ENCODE peak calls at places on chromosome 2, in eight cellular contexts. One of them, this sample, is unnamed.

GRCh38 chr2:173652311-173652710 is 297.6 kb downstream of the CDCA7 start:
- DNase-seq in astrocyte: peak
- DNase-seq in HCT116: peak
- DNase-seq in CD8-positive, alpha-beta T cell: no peak
- DNase-seq in kidney: no peak
- DNase-seq in body of pancreas: no peak
- DNase-seq in adrenal gland: no peak
- DNase-seq in heart left ventricle: no peak
- DNase-seq in this sample: peak

GRCh38 chr2:129267559-129267958 is 711.9 kb upstream of the RAB6C start:
- DNase-seq in adrenal gland: no peak
- DNase-seq in astrocyte: no peak
- DNase-seq in kidney: no peak
- DNase-seq in heart left ventricle: no peak
- DNase-seq in HCT116: no peak
- DNase-seq in CD8-positive, alpha-beta T cell: no peak
- DNase-seq in body of pancreas: no peak
- DNase-seq in this sample: no peak

GRCh38 chr2:128451636-128452411 is 133.2 kb upstream of the HS6ST1 start:
- DNase-seq in heart left ventricle: no peak
- DNase-seq in CD8-positive, alpha-beta T cell: peak
- DNase-seq in kidney: no peak
- DNase-seq in HCT116: no peak
- DNase-seq in astrocyte: no peak
- DNase-seq in body of pancreas: no peak
- DNase-seq in adrenal gland: no peak
- DNase-seq in this sample: no peak

GRCh38 chr2:99821572-99822369 is 320.6 kb downstream of the AFF3 start:
- DNase-seq in adrenal gland: no peak
- DNase-seq in heart left ventricle: no peak
- DNase-seq in body of pancreas: no peak
- DNase-seq in CD8-positive, alpha-beta T cell: no peak
- DNase-seq in HCT116: no peak
- DNase-seq in kidney: no peak
- DNase-seq in astrocyte: peak
- DNase-seq in this sample: peak

GRCh38 chr2:215899111-215900074 is 114.0 kb downstream of the MREG start:
- DNase-seq in body of pancreas: no peak
- DNase-seq in heart left ventricle: no peak
- DNase-seq in HCT116: no peak
- DNase-seq in CD8-positive, alpha-beta T cell: no peak
- DNase-seq in adrenal gland: no peak
- DNase-seq in kidney: no peak
- DNase-seq in astrocyte: peak
- DNase-seq in this sample: no peak

GRCh38 chr2:234594715-234595114 is 97.8 kb upstream of the ARL4C start:
- DNase-seq in adrenal gland: no peak
- DNase-seq in heart left ventricle: no peak
- DNase-seq in astrocyte: no peak
- DNase-seq in CD8-positive, alpha-beta T cell: peak
- DNase-seq in HCT116: no peak
- DNase-seq in body of pancreas: no peak
- DNase-seq in kidney: no peak
- DNase-seq in this sample: no peak

GRCh38 chr2:74877781-74878433 is 44.0 kb downstream of the HK2 start:
- DNase-seq in heart left ventricle: no peak
- DNase-seq in kidney: no peak
- DNase-seq in CD8-positive, alpha-beta T cell: no peak
- DNase-seq in astrocyte: no peak
- DNase-seq in HCT116: no peak
- DNase-seq in body of pancreas: no peak
- DNase-seq in adrenal gland: no peak
- DNase-seq in this sample: no peak

GRCh38 chr2:42998721-42999120 is 206.3 kb upstream of the HAAO start:
- DNase-seq in heart left ventricle: no peak
- DNase-seq in astrocyte: no peak
- DNase-seq in kidney: no peak
- DNase-seq in CD8-positive, alpha-beta T cell: no peak
- DNase-seq in HCT116: no peak
- DNase-seq in body of pancreas: no peak
- DNase-seq in adrenal gland: no peak
- DNase-seq in this sample: no peak

GRCh38 chr2:138831154-138831553 is 51.0 kb upstream of the NXPH2 start:
- DNase-seq in astrocyte: no peak
- DNase-seq in HCT116: no peak
- DNase-seq in kidney: no peak
- DNase-seq in CD8-positive, alpha-beta T cell: no peak
- DNase-seq in body of pancreas: no peak
- DNase-seq in adrenal gland: no peak
- DNase-seq in heart left ventricle: no peak
- DNase-seq in this sample: no peak

GRCh38 chr2:36358317-36358659 is 2.7 kb downstream of the CRIM1 start:
- DNase-seq in adrenal gland: no peak
- DNase-seq in HCT116: no peak
- DNase-seq in CD8-positive, alpha-beta T cell: no peak
- DNase-seq in body of pancreas: no peak
- DNase-seq in astrocyte: peak
- DNase-seq in kidney: no peak
- DNase-seq in heart left ventricle: no peak
- DNase-seq in this sample: peak
- H3K4me3 ChIP-seq in adrenal gland: peak
- H3K4me3 ChIP-seq in HCT116: peak
- H3K4me3 ChIP-seq in CD8-positive, alpha-beta T cell: no peak
- H3K4me3 ChIP-seq in body of pancreas: no peak
- H3K4me3 ChIP-seq in astrocyte: peak
- H3K4me3 ChIP-seq in kidney: peak
- H3K4me3 ChIP-seq in heart left ventricle: peak
- H3K4me3 ChIP-seq in this sample: peak

DNA sequence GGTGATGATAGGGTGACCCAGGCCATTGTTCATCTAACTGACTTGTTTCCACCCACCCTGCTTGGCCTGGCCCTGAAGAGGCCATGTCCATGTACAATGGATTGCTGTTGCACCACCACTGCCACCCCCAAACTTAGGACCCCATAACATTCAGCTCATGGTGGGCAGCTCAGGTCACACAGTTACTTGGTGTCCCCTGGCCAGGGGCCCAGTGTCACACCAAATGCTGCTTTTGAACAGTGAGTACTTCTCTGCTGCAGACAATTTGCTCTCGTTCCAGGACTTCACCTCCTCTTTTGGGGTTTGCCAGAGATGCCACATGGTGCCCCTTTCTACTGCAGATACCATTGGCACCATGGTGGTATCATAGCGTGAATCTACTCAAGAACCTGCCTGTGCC is 11.7 kb downstream of the MAB21L4 start:
- DNase-seq in adrenal gland: no peak
- DNase-seq in CD8-positive, alpha-beta T cell: no peak
- DNase-seq in kidney: no peak
- DNase-seq in HCT116: no peak
- DNase-seq in heart left ventricle: no peak
- DNase-seq in body of pancreas: no peak
- DNase-seq in astrocyte: no peak
- DNase-seq in this sample: no peak
- TF ChIP-seq CTCF in adrenal gland: no peak
- TF ChIP-seq CTCF in CD8-positive, alpha-beta T cell: no peak
- TF ChIP-seq CTCF in kidney: no peak
- TF ChIP-seq CTCF in HCT116: no peak
- TF ChIP-seq CTCF in heart left ventricle: no peak
- TF ChIP-seq CTCF in body of pancreas: no peak
- TF ChIP-seq CTCF in astrocyte: no peak
- TF ChIP-seq CTCF in this sample: no peak

GRCh38 chr2:20955277-20956026 is 88.4 kb downstream of the APOB start:
- DNase-seq in astrocyte: no peak
- DNase-seq in kidney: no peak
- DNase-seq in HCT116: no peak
- DNase-seq in body of pancreas: no peak
- DNase-seq in adrenal gland: no peak
- DNase-seq in CD8-positive, alpha-beta T cell: no peak
- DNase-seq in heart left ventricle: no peak
- DNase-seq in this sample: no peak

GRCh38 chr2:20957745-20958144 is 86.1 kb downstream of the APOB start:
- DNase-seq in heart left ventricle: no peak
- DNase-seq in adrenal gland: no peak
- DNase-seq in kidney: no peak
- DNase-seq in CD8-positive, alpha-beta T cell: no peak
- DNase-seq in HCT116: no peak
- DNase-seq in astrocyte: no peak
- DNase-seq in body of pancreas: no peak
- DNase-seq in this sample: no peak

GRCh38 chr2:20960003-20960402 is 83.9 kb downstream of the APOB start:
- DNase-seq in astrocyte: no peak
- DNase-seq in kidney: no peak
- DNase-seq in HCT116: no peak
- DNase-seq in heart left ventricle: no peak
- DNase-seq in CD8-positive, alpha-beta T cell: no peak
- DNase-seq in body of pancreas: no peak
- DNase-seq in adrenal gland: no peak
- DNase-seq in this sample: no peak

GRCh38 chr2:20959252-20959651 is 84.6 kb downstream of the APOB start:
- DNase-seq in astrocyte: no peak
- DNase-seq in CD8-positive, alpha-beta T cell: no peak
- DNase-seq in kidney: no peak
- DNase-seq in HCT116: no peak
- DNase-seq in body of pancreas: no peak
- DNase-seq in adrenal gland: no peak
- DNase-seq in heart left ventricle: no peak
- DNase-seq in this sample: no peak

DNA sequence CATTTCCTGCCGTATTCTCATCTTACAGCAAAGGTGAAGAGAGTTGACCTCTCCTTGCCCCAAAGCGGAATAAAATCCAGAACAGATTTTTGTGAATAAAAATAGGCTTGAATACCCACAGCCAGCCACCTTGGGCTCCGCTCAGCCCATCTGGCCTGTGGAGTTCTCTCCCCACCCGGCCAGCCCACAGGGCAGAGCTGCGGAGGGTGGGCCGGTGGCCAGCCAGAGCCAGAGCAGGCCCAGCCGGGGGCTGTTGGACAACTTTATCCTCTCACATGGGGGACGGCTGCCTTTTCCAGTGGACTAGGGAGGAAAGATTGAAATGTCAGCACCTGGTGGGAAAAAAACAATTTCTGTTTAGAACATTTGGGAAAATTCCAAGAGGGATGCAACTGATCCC is 85.7 kb downstream of the APOB start:
- DNase-seq in kidney: peak
- DNase-seq in heart left ventricle: no peak
- DNase-seq in astrocyte: no peak
- DNase-seq in adrenal gland: no peak
- DNase-seq in body of pancreas: no peak
- DNase-seq in CD8-positive, alpha-beta T cell: no peak
- DNase-seq in HCT116: no peak
- DNase-seq in this sample: no peak
- H3K4me3 ChIP-seq in kidney: no peak
- H3K4me3 ChIP-seq in heart left ventricle: no peak
- H3K4me3 ChIP-seq in astrocyte: no peak
- H3K4me3 ChIP-seq in adrenal gland: no peak
- H3K4me3 ChIP-seq in body of pancreas: no peak
- H3K4me3 ChIP-seq in CD8-positive, alpha-beta T cell: no peak
- H3K4me3 ChIP-seq in HCT116: no peak
- H3K4me3 ChIP-seq in this sample: no peak

DNA sequence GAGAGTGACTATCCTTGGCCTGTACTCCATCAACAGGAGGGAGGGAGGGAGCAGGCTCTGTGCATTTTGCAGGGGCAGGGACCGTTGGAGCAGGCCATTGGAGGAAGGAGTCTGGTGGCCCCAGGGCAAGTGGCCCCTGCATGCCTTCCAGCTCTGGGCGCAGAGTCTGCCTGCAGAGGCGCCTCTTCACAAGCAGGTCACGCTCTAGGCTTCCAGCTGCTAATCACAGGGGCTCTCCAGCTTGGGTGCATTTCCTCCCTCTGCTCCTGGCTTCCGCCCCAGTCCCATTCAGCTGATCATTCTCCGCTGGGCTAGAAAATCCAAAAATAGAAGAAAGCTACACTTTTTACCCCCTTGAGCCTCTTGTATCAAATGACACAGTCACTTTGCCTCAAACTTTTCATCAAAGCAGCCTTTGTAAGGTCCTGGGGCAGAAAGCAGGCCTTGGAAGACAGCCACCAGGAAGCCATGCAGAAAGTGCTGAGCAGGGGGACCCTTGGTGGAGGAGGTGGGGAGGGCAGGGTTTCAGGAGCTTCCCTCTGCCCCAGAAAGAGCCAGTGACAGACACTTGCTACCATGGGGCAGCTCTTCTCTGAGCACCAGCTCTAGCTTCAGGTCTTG is 11.3 kb downstream of the TMEM247 start:
- DNase-seq in heart left ventricle: peak
- DNase-seq in adrenal gland: peak
- DNase-seq in body of pancreas: peak
- DNase-seq in HCT116: no peak
- DNase-seq in astrocyte: peak
- DNase-seq in CD8-positive, alpha-beta T cell: no peak
- DNase-seq in kidney: peak
- DNase-seq in this sample: peak
- TF ChIP-seq CTCF in heart left ventricle: peak
- TF ChIP-seq CTCF in adrenal gland: no peak
- TF ChIP-seq CTCF in body of pancreas: no peak
- TF ChIP-seq CTCF in HCT116: no peak
- TF ChIP-seq CTCF in astrocyte: no peak
- TF ChIP-seq CTCF in CD8-positive, alpha-beta T cell: no peak
- TF ChIP-seq CTCF in kidney: no peak
- TF ChIP-seq CTCF in this sample: peak

GRCh38 chr2:29000954-29001353 is 19.9 kb downstream of the TOGARAM2 start:
- DNase-seq in body of pancreas: no peak
- DNase-seq in CD8-positive, alpha-beta T cell: no peak
- DNase-seq in astrocyte: no peak
- DNase-seq in heart left ventricle: no peak
- DNase-seq in kidney: no peak
- DNase-seq in HCT116: no peak
- DNase-seq in adrenal gland: no peak
- DNase-seq in this sample: no peak
- H3K4me3 ChIP-seq in body of pancreas: no peak
- H3K4me3 ChIP-seq in CD8-positive, alpha-beta T cell: no peak
- H3K4me3 ChIP-seq in astrocyte: no peak
- H3K4me3 ChIP-seq in heart left ventricle: no peak
- H3K4me3 ChIP-seq in kidney: no peak
- H3K4me3 ChIP-seq in HCT116: no peak
- H3K4me3 ChIP-seq in adrenal gland: no peak
- H3K4me3 ChIP-seq in this sample: no peak

DNA sequence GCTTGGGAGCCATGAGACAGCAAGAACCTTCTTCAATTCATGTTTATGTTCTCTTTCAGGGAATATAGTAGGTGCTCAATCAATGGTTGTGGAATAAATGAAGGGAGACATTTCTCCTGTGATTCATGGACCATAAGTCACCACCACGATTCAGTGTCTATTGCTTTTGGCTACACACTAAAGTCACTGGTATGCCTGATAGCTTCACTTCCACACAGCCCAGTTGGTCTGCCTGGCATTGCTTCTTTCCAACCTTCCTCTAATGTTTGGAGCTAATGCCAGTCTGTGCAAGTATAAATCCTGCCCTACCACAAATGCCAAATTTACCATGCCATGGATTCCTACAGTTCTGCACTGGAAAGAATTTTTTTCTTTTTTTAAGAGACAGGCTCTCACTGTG is 1.3 kb upstream of the CXCR1 start:
- DNase-seq in kidney: no peak
- DNase-seq in astrocyte: no peak
- DNase-seq in HCT116: no peak
- DNase-seq in body of pancreas: no peak
- DNase-seq in adrenal gland: no peak
- DNase-seq in heart left ventricle: no peak
- DNase-seq in CD8-positive, alpha-beta T cell: no peak
- DNase-seq in this sample: no peak
- TF ChIP-seq CTCF in kidney: no peak
- TF ChIP-seq CTCF in astrocyte: no peak
- TF ChIP-seq CTCF in HCT116: no peak
- TF ChIP-seq CTCF in body of pancreas: no peak
- TF ChIP-seq CTCF in adrenal gland: no peak
- TF ChIP-seq CTCF in heart left ventricle: no peak
- TF ChIP-seq CTCF in CD8-positive, alpha-beta T cell: no peak
- TF ChIP-seq CTCF in this sample: no peak